ENCODE peak calls at places on chromosomes 1 and 21, in seven cellular contexts. M is kidney, B is breast epithelium, T is brain microvascular endothelial cell, J is cardiac muscle cell, V is IMR-90, D is A549. F is an unnamed sample.

GRCh38 chr1:145977486-145978476 is 13.3 kb downstream of the POLR3GL start:
- DNase-seq in B (peak), M (peak), D (peak), T (peak), J (peak), V (peak), F (peak)

GRCh38 chr1:10728595-10729410 is 67.6 kb downstream of the CASZ1 start:
- DNase-seq in D (no peak), V (no peak), B (no peak), T (no peak), M (no peak), J (no peak), F (no peak)

GRCh38 chr1:111758373-111758772 is 2.7 kb downstream of the DDX20 start:
- DNase-seq in D (no peak), J (no peak), M (no peak), T (no peak), V (no peak), B (no peak), F (no peak)

GRCh38 chr1:17451731-17452130 is 12.3 kb upstream of the RCC2 start:
- DNase-seq in V (no peak), M (peak), T (no peak), D (no peak), B (no peak), J (no peak), F (no peak)

GRCh38 chr1:2413495-2414296 is 1.3 kb upstream of the PEX10 start:
- DNase-seq in T (no peak), V (no peak), J (no peak), M (no peak), D (peak), B (no peak), F (no peak)

GRCh38 chr1:12529640-12530174 is 88.3 kb downstream of the DHRS3 start:
- DNase-seq in V (no peak), J (no peak), D (no peak), B (no peak), T (no peak), M (no peak), F (no peak)

GRCh38 chr1:66929289-66929688 is 4.5 kb downstream of the MIER1 start:
- DNase-seq in B (no peak), J (no peak), D (no peak), V (no peak), T (no peak), M (no peak), F (no peak)

GRCh38 chr1:115753830-115754229 is 14.7 kb downstream of the CASQ2 start:
- DNase-seq in D (no peak), M (no peak), T (no peak), V (no peak), J (no peak), B (no peak), F (no peak)

GRCh38 chr21:38306407-38306806 is 49.6 kb downstream of the KCNJ15 start:
- DNase-seq in B (no peak), D (no peak), V (peak), T (peak), J (no peak), M (no peak), F (no peak)

GRCh38 chr1:39016604-39017171 is 9.5 kb upstream of the NDUFS5 start:
- DNase-seq in B (no peak), D (no peak), V (no peak), J (no peak), T (no peak), M (no peak), F (no peak)

GRCh38 chr1:152760551-152761190 is 2.8 kb downstream of the KPRP start:
- DNase-seq in V (no peak), B (no peak), J (no peak), D (no peak), T (no peak), M (peak), F (no peak)

GRCh38 chr1:31510853-31511789 is 65.2 kb upstream of the TINAGL1 start:
- DNase-seq in T (no peak), D (no peak), B (peak), J (no peak), M (no peak), V (no peak), F (no peak)

GRCh38 chr1:180773210-180773865 is 139.4 kb upstream of the KIAA1614 start:
- DNase-seq in V (peak), M (no peak), B (no peak), J (no peak), T (no peak), D (peak), F (no peak)

GRCh38 chr1:75542818-75543570 is 67.9 kb downstream of the SLC44A5 start:
- DNase-seq in B (no peak), V (no peak), D (no peak), J (no peak), T (no peak), M (no peak), F (no peak)

GRCh38 chr1:171828794-171829193 is 12.5 kb upstream of the DNM3 start:
- DNase-seq in M (no peak), B (no peak), T (no peak), V (no peak), J (no peak), D (no peak), F (no peak)

GRCh38 chr21:28540514-28540913 is 452.2 kb downstream of the LTN1 start:
- DNase-seq in V (peak), D (no peak), T (no peak), J (no peak), B (no peak), M (no peak), F (no peak)

GRCh38 chr1:56339786-56340465 is 239.4 kb downstream of the PLPP3 start:
- DNase-seq in V (no peak), T (no peak), D (no peak), B (no peak), J (no peak), M (no peak), F (no peak)

GRCh38 chr1:172203135-172203823 is 217.2 kb upstream of the C1orf105 start:
- DNase-seq in B (no peak), V (peak), T (peak), M (no peak), D (no peak), J (no peak), F (no peak)

GRCh38 chr1:170670751-170671628 is 7.1 kb downstream of the PRRX1 start:
- DNase-seq in J (peak), D (no peak), M (peak), T (peak), B (no peak), V (peak), F (no peak)

GRCh38 chr1:3675436-3675835 is 23.1 kb downstream of the TP73 start:
- DNase-seq in V (no peak), T (no peak), D (no peak), M (peak), J (no peak), B (no peak), F (no peak)

GRCh38 chr1:3673381-3674099 is 21.2 kb downstream of the TP73 start:
- DNase-seq in V (no peak), M (peak), J (no peak), T (no peak), D (no peak), B (no peak), F (no peak)

GRCh38 chr1:3672231-3672970 is 20.1 kb downstream of the TP73 start:
- DNase-seq in V (no peak), T (no peak), J (no peak), M (peak), B (no peak), D (no peak), F (no peak)

GRCh38 chr1:3672971-3673361 is 20.6 kb downstream of the TP73 start:
- DNase-seq in J (no peak), B (no peak), M (no peak), V (no peak), T (no peak), D (no peak), F (no peak)

DNA sequence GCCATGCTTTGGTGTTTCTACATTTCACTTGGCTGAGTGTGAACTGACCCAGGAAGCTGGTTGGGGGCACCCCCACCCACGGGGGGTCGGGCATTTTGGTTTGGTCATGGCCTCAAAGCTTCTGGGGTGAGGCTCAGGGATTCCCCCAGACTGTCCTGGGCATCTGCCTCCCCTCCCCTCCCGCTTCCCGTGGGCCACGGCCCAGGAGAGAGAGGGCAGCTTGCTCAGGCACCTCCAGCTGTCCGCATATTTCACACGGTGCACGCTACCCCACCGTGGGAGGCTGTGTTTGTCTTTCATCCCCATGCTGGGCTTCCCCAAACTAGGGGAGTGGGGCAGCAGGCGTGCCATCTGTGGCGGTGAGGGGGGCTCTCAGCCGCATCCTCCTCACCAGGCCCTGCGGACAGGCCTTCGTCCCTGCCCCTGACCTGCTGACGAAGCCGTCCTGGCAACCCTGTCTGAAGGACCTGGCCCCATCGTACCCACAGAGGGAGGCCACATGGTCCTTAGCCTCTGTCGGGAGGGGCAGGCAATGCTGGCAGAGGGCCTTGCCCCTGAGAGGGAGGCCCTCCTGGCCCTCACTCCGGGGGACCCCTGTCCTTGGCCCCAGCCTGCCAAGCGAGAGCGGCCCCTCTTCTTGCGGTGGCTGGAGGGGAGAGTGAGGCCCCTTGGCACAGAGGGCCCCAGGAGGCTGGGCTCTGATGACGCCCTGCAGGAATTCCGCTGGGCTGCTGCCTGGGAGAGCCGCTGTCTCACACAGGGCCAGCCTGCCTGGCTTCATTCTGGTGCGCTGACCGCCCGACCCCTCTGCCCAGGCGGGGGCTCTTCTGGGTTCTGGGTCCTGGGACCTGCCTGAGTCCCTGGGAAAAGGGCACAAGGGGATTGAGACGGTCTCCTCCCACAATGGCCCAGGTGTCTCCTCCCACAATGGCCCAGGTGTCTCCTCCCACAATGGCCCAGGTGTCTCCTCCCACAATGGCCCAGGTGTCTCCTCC is 22.1 kb downstream of the TP73 start:
- DNase-seq in V (no peak), D (no peak), M (peak), J (peak), T (no peak), B (no peak), F (no peak)
- H3K27ac ChIP-seq in V (no peak), D (no peak), M (no peak), J (no peak), T (no peak), B (no peak), F (no peak)

GRCh38 chr1:27233677-27234053 is 767 bp upstream of the WDTC1 start:
- DNase-seq in J (no peak), B (no peak), V (no peak), M (no peak), T (no peak), D (no peak), F (no peak)
- H3K4me3 ChIP-seq in J (no peak), B (peak), V (no peak), M (peak), T (peak), D (peak), F (peak)

DNA sequence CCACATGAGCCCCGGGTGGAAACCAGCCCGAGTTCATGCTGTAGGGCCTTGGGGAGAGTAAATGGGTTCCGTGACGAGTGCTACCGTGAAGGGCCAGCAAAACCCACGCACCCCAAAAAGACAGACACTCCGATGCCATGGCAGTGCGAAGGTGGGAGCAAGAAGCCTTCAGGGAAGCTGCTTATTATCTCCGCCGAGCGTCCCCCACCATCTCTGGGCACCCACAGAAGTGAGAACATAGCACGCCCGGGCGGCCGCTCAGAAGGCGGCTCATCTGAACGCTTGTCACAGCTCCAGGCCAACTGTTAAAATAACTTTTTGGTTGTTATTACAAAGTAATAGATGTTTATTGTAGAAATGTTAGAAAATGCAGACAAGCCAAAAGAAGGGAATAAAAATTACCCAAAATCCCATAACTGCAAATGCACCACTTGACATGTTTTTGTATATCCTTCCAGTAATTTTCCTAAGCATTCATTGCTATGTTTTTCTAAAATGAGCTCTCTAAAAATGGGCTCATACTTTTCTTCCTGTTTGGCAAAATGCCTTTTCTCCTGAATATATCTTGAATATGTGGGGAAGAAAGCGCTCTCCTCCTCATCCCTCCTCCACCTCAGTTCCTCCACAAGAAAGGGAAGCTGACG is 234.9 kb downstream of the NPHP4 start:
- DNase-seq in B (peak), V (no peak), M (peak), J (no peak), D (no peak), T (no peak), F (no peak)
- TF ChIP-seq CTCF in B (no peak), V (no peak), M (no peak), J (no peak), D (no peak), T (no peak), F (no peak)

GRCh38 chr1:158799689-158800088 is 18.7 kb upstream of the OR6N2 start:
- DNase-seq in J (no peak), V (no peak), B (no peak), D (no peak), M (no peak), T (no peak), F (no peak)
- H3K27ac ChIP-seq in J (no peak), V (no peak), B (no peak), D (no peak), M (no peak), T (no peak), F (no peak)

F was measured in coronary artery.